ENCODE peak calls at places on chromosome 11, in five cellular contexts. F is lower leg skin, U is AG04450, G is GM13977, H is epithelial cell of esophagus. K is an unnamed sample.
A peak's percentile ranks its signal among the peaks of the same experiment; 100 is the strongest.

GRCh38 chr11:62930157-62930556 is 9.0 kb upstream of the CHRM1 start:
- DNase-seq in F (no peak), U (no peak), G (no peak), H (no peak), K (no peak)

GRCh38 chr11:66720223-66720898 is 8.7 kb downstream of the SPTBN2 start:
- DNase-seq in F (no peak), U (no peak), G (no peak), H (peak; percentile 94), K (no peak)

GRCh38 chr11:8090756-8091155 is 9.7 kb downstream of the TUB start:
- DNase-seq in F (no peak), U (no peak), G (no peak), H (peak; percentile 33), K (no peak)

GRCh38 chr11:89381094-89381493 is 110.1 kb downstream of the NOX4 start:
- DNase-seq in F (no peak), U (peak; percentile 78), G (no peak), H (peak; percentile 97), K (no peak)

GRCh38 chr11:122048401-122048800 is 67.6 kb downstream of the BLID start:
- DNase-seq in F (no peak), U (no peak), G (no peak), H (no peak), K (no peak)

GRCh38 chr11:68267881-68268240 is 3.9 kb downstream of the C11orf24 start:
- DNase-seq in F (peak; percentile 20), U (no peak), G (no peak), H (no peak), K (no peak)

GRCh38 chr11:38305682-38306081 is 1707.6 kb upstream of the RAG2 start:
- DNase-seq in F (no peak), U (no peak), G (no peak), H (no peak), K (no peak)

GRCh38 chr11:70193411-70194292 is 9.4 kb upstream of the FADD start:
- DNase-seq in F (no peak), U (no peak), G (no peak), H (no peak), K (no peak)

GRCh38 chr11:1508986-1509385 is 22.4 kb upstream of the MOB2 start:
- DNase-seq in F (no peak), U (no peak), G (no peak), H (no peak), K (no peak)

GRCh38 chr11:30984827-30985226 is 384.7 kb downstream of the DCDC1 start:
- DNase-seq in F (no peak), U (no peak), G (no peak), H (no peak), K (no peak)

GRCh38 chr11:61091373-61092279 is 10.7 kb upstream of the CD5 start:
- DNase-seq in F (no peak), U (no peak), G (peak; percentile 56), H (peak; percentile 62), K (no peak)

GRCh38 chr11:2987881-2988280 is 4.2 kb downstream of the NAP1L4 start:
- DNase-seq in F (peak; percentile 68), U (no peak), G (no peak), H (peak; percentile 31), K (no peak)

GRCh38 chr11:134529212-134530096 is 117.4 kb upstream of the B3GAT1 start:
- DNase-seq in F (peak; percentile 80), U (no peak), G (no peak), H (no peak), K (no peak)

GRCh38 chr11:93570759-93571413 is 27.7 kb upstream of the SMCO4 start:
- DNase-seq in F (no peak), U (no peak), G (no peak), H (peak; percentile 71), K (no peak)

GRCh38 chr11:35029979-35030378 is 109.0 kb upstream of the CD44 start:
- DNase-seq in F (no peak), U (no peak), G (peak; percentile 17), H (peak; percentile 86), K (no peak)

GRCh38 chr11:121794671-121795070 is 321.3 kb downstream of the BLID start:
- DNase-seq in F (no peak), U (no peak), G (no peak), H (no peak), K (no peak)

GRCh38 chr11:27688076-27688475 is 12.2 kb downstream of the BDNF start:
- DNase-seq in F (no peak), U (no peak), G (no peak), H (no peak), K (no peak)

GRCh38 chr11:8631395-8632110 is 37.5 kb upstream of the STK33 start:
- DNase-seq in F (no peak), U (peak; percentile 77), G (no peak), H (peak; percentile 82), K (no peak)

GRCh38 chr11:3189193-3189843 is 24.2 kb upstream of the OSBPL5 start:
- DNase-seq in F (peak; percentile 62), U (no peak), G (no peak), H (no peak), K (no peak)

DNA sequence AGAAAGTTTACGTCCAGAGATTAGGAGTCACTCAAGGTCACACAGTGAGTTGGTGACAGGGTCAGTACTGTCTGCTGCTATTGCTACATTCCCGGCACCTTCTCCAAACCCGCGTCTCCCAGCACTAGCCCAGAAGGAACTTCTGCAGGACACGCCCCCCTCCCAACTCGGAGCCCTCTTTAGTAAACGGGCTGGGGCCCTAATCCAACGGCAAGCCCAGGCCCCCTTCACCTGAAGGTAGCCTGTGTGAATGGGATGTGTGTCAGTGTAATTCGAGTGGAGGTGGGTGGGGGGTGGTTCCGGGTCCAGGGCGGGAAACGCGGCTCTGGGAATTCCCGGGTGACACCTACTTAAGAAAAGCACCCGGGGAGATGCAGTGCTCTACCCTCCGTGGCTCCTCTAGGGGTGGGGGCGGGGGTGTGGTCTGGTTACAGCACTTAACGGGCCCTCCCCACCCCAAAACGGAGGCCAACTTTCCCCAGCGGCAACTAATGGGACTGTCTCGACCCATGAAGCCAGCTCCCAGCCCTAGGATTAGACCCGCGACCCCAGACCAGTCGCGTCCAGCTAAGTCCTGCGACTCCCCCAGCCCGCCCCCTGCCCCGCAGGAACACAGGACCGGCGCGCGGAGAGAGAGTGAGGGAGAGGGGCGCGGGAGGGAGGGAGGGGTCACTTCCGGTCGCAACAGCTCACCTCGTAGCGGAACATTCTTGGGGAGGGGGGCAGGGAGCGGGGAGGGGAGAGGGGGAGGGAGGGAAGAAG is 468 bp downstream of the PATL1 start:
- DNase-seq in F (peak; percentile 94), U (no peak), G (peak; percentile 70), H (peak; percentile 54), K (peak; percentile 21)
- TF ChIP-seq CTCF in F (no peak), U (peak; percentile 24), G (no peak), H (peak; percentile 20), K (no peak)

DNA sequence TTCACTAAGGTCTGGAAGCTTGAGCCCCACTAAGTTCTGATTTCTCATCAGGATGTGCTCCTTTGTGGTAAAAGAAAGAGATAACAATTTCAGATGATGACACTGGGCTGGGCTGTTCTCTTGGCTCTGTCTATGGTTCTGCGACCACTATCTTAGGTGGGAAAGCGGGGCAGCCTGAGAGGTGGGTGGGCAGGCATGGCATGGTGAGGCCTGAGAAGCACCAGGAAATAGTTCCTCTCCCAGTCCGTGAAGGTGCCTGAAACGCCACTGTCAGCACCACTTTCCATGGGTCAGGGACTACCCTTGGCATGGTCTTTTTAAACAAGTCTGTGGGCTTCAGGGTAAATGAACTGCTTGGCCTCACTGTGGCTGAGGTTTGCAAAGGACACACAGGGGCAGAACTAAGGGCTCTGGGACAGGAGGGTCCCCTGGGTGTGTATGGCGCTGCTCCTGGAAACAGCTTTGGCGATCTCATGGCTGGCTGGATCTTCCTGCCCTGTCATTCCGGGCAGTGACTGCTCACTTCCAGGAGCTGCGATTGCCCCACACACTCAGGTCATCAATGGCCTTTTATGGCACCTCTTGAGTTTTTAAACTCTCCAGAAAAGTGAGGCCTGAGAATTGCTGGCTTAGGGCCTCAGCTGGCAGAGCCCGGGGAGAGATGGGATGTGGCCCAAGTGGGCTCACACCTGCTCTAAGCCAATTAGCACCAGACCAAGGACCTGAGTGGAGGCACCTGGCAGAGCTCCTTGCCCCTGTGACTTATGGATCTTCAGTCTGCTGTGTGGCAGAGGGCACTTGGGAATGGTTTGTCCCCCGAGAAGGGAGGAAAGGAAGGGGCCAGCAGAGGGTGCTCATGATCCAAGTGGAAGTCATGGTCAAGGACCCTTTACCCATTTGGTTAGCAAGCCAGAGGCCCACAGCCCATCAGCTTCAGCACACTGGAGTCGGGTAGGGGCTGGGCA is 55.6 kb upstream of the LYVE1 start:
- DNase-seq in F (peak; percentile 75), U (no peak), G (peak; percentile 68), H (no peak), K (no peak)
- TF ChIP-seq CTCF in F (no peak), U (peak; percentile 64), G (peak; percentile 62), H (peak; percentile 34), K (peak; percentile 36)

GRCh38 chr11:44701276-44701675 is 25.5 kb upstream of the TSPAN18 start:
- DNase-seq in F (no peak), U (no peak), G (no peak), H (no peak), K (no peak)

GRCh38 chr11:44700009-44700408 is 26.8 kb upstream of the TSPAN18 start:
- DNase-seq in F (no peak), U (no peak), G (no peak), H (no peak), K (no peak)

GRCh38 chr11:44699497-44699896 is 27.3 kb upstream of the TSPAN18 start:
- DNase-seq in F (no peak), U (no peak), G (no peak), H (no peak), K (no peak)

GRCh38 chr11:44707094-44707493 is 19.7 kb upstream of the TSPAN18 start:
- DNase-seq in F (no peak), U (no peak), G (no peak), H (no peak), K (no peak)

DNA sequence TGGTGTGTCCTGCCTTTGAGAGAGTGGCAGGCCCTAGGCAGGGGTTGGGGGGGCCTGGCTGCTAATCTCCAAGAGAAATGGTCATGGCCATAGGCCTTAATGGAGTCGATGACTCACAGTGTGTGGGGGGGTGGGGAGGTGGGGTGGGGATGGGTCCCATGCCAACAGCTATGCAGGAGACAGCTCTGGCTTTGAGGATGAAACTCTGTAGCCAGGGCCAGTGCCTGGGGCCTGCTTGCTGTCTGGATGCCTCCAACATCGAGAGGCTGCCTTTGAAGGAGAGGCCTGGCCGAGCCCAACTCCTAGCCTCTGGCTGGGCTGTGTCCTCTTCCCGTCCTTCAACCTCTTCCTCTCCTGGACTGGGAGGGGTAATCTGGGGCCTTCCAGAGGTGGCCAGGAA is 23.9 kb upstream of the TSPAN18 start:
- DNase-seq in F (no peak), U (no peak), G (no peak), H (no peak), K (no peak)
- TF ChIP-seq CTCF in F (no peak), U (no peak), G (no peak), H (no peak), K (no peak)

GRCh38 chr11:73359930-73360742 is 16.1 kb upstream of the RELT start:
- DNase-seq in F (no peak), U (no peak), G (peak; percentile 68), H (no peak), K (peak; percentile 50)
- TF ChIP-seq CTCF in F (no peak), U (peak; percentile 61), G (peak; percentile 51), H (peak; percentile 23), K (peak; percentile 22)

GRCh38 chr11:102784380-102784779 is 4.0 kb upstream of the MMP10 start:
- DNase-seq in F (no peak), U (no peak), G (no peak), H (no peak), K (no peak)

GRCh38 chr11:102783016-102783415 is 2.6 kb upstream of the MMP10 start:
- DNase-seq in F (no peak), U (no peak), G (no peak), H (peak; percentile 75), K (no peak)

GRCh38 chr11:102776454-102776853 is 4.0 kb downstream of the MMP10 start:
- DNase-seq in F (no peak), U (no peak), G (no peak), H (peak; percentile 94), K (no peak)

GRCh38 chr11:102783720-102784119 is 3.3 kb upstream of the MMP10 start:
- DNase-seq in F (no peak), U (no peak), G (no peak), H (peak; percentile 98), K (no peak)

GRCh38 chr11:102780491-102780918 is at the start of gene MMP10:
- DNase-seq in F (no peak), U (peak; percentile 23), G (no peak), H (peak; percentile 91), K (no peak)
- TF ChIP-seq CTCF in F (no peak), U (peak; percentile 75), G (peak; percentile 15), H (peak; percentile 62), K (peak; percentile 38)